ENCODE peak calls at places on chromosomes 11 and 22, in seven cellular contexts. W is GM12892, C is transverse colon, Y is upper lobe of left lung, G is prostate gland, S is H1, A is HCT116. P is an unnamed sample.

GRCh38 chr11:17012712-17013547 is 1.3 kb downstream of the PLEKHA7 start:
- DNase-seq in A (peak; percentile 12), Y (peak; percentile 84), S (no peak), G (peak; percentile 27), C (peak; percentile 75), W (no peak), P (no peak)

GRCh38 chr11:74255741-74256369 is 55.6 kb downstream of the P4HA3 start:
- DNase-seq in W (peak; percentile 43), C (peak; percentile 47), G (peak; percentile 48), S (peak; percentile 54), A (peak; percentile 29), Y (no peak), P (peak; percentile 56)

GRCh38 chr22:35835998-35836691 is 118.5 kb downstream of the APOL5 start:
- DNase-seq in A (peak; percentile 68), W (no peak), Y (no peak), G (peak; percentile 31), S (no peak), C (peak; percentile 38), P (no peak)

GRCh38 chr11:125720781-125721180 is 25.3 kb upstream of the PATE1 start:
- DNase-seq in C (no peak), A (no peak), Y (no peak), S (no peak), G (no peak), W (no peak), P (no peak)

GRCh38 chr11:117145393-117145761 is 1.3 kb downstream of the PAFAH1B2 start:
- DNase-seq in A (no peak), S (no peak), W (no peak), Y (no peak), G (peak; percentile 39), C (peak; percentile 18), P (no peak)

GRCh38 chr11:9748361-9748970 is 84.6 kb downstream of the SWAP70 start:
- DNase-seq in W (peak; percentile 48), Y (no peak), A (peak; percentile 70), C (peak; percentile 57), G (peak; percentile 44), S (peak; percentile 64), P (no peak)

GRCh38 chr11:24965780-24966179 is 468.9 kb downstream of the LUZP2 start:
- DNase-seq in C (no peak), S (no peak), W (no peak), A (no peak), Y (no peak), G (no peak), P (no peak)

GRCh38 chr11:121553806-121554205 is 101.0 kb upstream of the SORL1-AS1 start:
- DNase-seq in S (no peak), A (peak; percentile 36), W (no peak), C (peak; percentile 76), Y (peak; percentile 17), G (no peak), P (no peak)

GRCh38 chr11:9151631-9152030 is 60.2 kb upstream of the SCUBE2 start:
- DNase-seq in W (no peak), C (no peak), S (peak; percentile 11), A (no peak), Y (no peak), G (no peak), P (no peak)

GRCh38 chr22:28282346-28282745 is 363.3 kb upstream of the PITPNB start:
- DNase-seq in S (no peak), W (no peak), C (no peak), A (no peak), G (no peak), Y (no peak), P (no peak)

GRCh38 chr11:107385361-107385982 is 72.2 kb downstream of the CWF19L2 start:
- DNase-seq in W (no peak), A (peak; percentile 29), G (no peak), C (no peak), S (no peak), Y (no peak), P (no peak)

GRCh38 chr11:108617055-108617454 is 23.5 kb upstream of the EXPH5 start:
- DNase-seq in G (no peak), A (no peak), C (no peak), Y (no peak), W (no peak), S (no peak), P (no peak)

GRCh38 chr11:12329169-12329568 is 48.2 kb upstream of the PARVA start:
- DNase-seq in W (no peak), Y (no peak), A (no peak), G (no peak), S (no peak), C (no peak), P (no peak)

GRCh38 chr11:119964136-119965025 is 173.5 kb downstream of the TRIM29 start:
- DNase-seq in G (peak; percentile 53), S (no peak), W (no peak), A (no peak), Y (no peak), C (no peak), P (no peak)

GRCh38 chr11:128692750-128693578 is 908 bp upstream of the FLI1 start:
- DNase-seq in W (peak; percentile 47), A (no peak), G (no peak), S (peak; percentile 80), C (peak; percentile 27), Y (peak; percentile 90), P (peak; percentile 49)

GRCh38 chr11:122186439-122187080 is 70.5 kb upstream of the BLID start:
- DNase-seq in Y (no peak), C (no peak), S (no peak), W (no peak), G (no peak), A (peak; percentile 73), P (no peak)

GRCh38 chr11:125262825-125263218 is 98.3 kb downstream of the PKNOX2 start:
- DNase-seq in Y (no peak), C (no peak), S (peak; percentile 68), G (no peak), W (no peak), A (no peak), P (no peak)

GRCh38 chr11:128302425-128303186 is 284.8 kb downstream of the ETS1 start:
- DNase-seq in S (no peak), A (no peak), C (peak; percentile 33), Y (no peak), G (no peak), W (no peak), P (no peak)

DNA sequence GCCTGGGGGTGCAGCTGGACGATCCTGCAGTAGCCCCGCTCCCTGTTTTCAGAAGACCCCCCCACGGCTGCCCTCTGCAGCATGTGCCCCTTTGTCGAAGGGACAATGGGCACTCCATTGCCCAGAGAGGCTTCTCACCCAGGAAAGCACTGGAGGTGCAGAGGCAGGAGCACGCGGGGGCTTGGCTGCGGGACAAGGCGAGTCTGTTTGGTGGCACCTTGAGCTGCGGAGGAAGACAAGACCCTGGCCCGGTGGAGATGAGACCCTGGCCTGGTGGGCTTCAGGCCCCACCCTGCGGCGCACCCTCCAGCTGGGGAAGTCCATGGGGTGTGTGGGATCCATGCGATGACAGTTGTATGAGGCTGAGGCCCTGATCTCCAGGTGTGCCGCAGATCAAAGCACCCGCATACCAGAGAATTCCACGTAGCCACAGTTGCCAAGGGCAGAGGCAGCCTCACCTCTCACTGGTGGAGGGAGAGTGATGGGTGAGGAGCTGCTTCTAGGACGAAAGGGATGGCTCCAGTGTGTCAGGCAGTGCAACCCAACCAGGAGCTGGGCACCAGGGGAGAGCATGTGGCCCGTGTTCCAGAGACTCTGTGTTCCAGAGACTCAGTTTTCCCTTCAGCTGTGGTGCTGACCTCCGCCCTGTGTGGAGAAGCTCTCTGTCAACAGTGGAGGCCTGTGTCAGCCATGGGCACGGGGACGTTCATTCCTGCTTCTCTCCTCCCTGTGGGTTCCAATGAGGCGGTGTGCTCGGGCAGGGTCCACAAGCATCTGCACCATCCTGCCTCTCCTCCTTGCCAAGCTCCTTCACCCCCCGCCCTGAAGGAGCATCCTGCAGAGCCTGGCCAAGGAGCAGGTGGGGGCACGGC is 10.0 kb downstream of the TBX1 start:
- DNase-seq in S (no peak), W (no peak), G (no peak), A (no peak), C (no peak), Y (peak; percentile 51), P (no peak)
- TF ChIP-seq POLR2AphosphoS5 in S (no peak), W (no peak), G (no peak), A (no peak), C (no peak), Y (no peak), P (no peak)

GRCh38 chr22:42077486-42078125 is 1.9 kb upstream of the SMDT1 start:
- DNase-seq in S (no peak), G (no peak), W (no peak), Y (peak; percentile 84), A (no peak), C (no peak), P (no peak)

GRCh38 chr22:42080287-42080686 is 787 bp downstream of the SMDT1 start:
- DNase-seq in Y (no peak), G (peak; percentile 52), W (no peak), S (no peak), C (peak; percentile 53), A (no peak), P (no peak)

GRCh38 chr22:42078469-42079318 is 806 bp upstream of the SMDT1 start:
- DNase-seq in A (no peak), C (no peak), Y (no peak), G (peak; percentile 32), W (peak; percentile 44), S (no peak), P (no peak)

GRCh38 chr22:42076764-42077485 is 2.6 kb upstream of the SMDT1 start:
- DNase-seq in S (no peak), Y (no peak), C (no peak), A (no peak), W (no peak), G (no peak), P (no peak)

DNA sequence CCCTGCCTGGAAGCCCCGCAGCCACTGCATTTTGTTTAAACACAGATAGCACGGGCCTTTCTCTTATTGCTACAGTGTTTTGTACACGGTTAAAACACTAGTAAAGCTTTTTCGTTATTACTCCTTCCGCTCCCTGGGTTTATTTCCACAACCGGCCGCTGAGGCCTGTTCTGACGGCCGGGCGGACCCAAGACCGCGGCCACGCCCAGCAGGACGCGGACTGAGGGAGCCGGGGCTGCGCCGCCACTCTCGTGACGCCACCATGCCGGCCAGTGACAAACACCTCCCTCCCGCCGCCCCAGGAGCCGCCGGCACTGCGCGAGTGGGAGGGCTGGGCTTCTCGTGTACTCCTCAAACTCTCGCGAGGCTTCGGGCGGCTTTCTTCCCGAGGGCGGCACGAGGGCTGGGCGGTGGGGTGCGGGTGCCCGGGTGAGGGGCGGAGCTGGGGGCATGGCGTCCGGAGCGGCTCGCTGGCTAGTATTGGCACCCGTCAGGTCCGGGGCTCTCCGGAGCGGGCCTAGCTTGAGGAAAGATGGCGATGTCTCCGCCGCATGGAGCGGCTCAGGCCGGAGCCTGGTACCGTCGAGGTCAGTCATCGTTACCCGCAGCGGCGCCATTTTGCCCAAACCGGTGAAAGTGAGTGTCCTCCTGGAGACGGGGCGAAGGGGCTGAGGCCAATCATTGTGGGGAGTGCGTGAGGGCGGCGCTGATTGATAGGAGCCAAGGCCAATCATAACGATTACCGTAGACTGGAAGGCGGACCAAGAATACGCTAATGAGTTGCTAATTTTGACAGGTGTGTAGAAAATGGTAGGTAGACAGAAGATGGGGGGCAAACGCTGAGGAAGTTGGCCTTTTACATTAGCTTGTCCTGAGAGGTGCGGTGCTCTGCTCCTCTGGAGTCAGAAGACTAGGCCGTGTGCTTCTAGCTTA is at the start of gene SMDT1:
- DNase-seq in Y (peak; percentile 98), C (peak; percentile 100), W (peak; percentile 98), S (peak; percentile 96), G (peak; percentile 99), A (peak; percentile 97), P (peak; percentile 98)
- TF ChIP-seq POLR2A in Y (peak; percentile 63), C (peak; percentile 93), W (peak; percentile 89), S (peak; percentile 75), G (peak; percentile 93), A (peak; percentile 67), P (peak; percentile 89)

GRCh38 chr22:34306361-34306760 is 386.1 kb upstream of the LARGE1 start:
- DNase-seq in S (no peak), Y (no peak), G (no peak), C (no peak), A (no peak), W (no peak), P (no peak)
- TF ChIP-seq POLR2AphosphoS5 in S (no peak), Y (no peak), G (no peak), C (no peak), A (no peak), W (no peak), P (no peak)

GRCh38 chr11:85663781-85664560 is 958 bp downstream of the CREBZF start:
- DNase-seq in G (peak; percentile 84), Y (peak; percentile 96), S (peak; percentile 78), A (peak; percentile 48), C (peak; percentile 87), W (peak; percentile 53), P (peak; percentile 59)
- TF ChIP-seq POLR2A in G (peak; percentile 34), Y (no peak), S (no peak), A (no peak), C (no peak), W (peak; percentile 53), P (peak; percentile 60)